ENCODE peak calls at places on chromosomes 7 and 10, in six cellular contexts. One of them, this sample, is unnamed. For H3K27me3, the result is how much of the 10 kb centered on the place peaks cover.

GRCh38 chr7:50140688-50141087 is 47.6 kb upstream of the ZPBP start:
- DNase-seq in pancreas: peak
- DNase-seq in heart right ventricle: no peak
- DNase-seq in Peyer's patch: no peak
- DNase-seq in IMR-90: no peak
- DNase-seq in AG04450: no peak
- DNase-seq in this sample: no peak

GRCh38 chr10:122861724-122862161 is 16.1 kb upstream of the CUZD1 start:
- DNase-seq in heart right ventricle: no peak
- DNase-seq in Peyer's patch: no peak
- DNase-seq in AG04450: no peak
- DNase-seq in pancreas: no peak
- DNase-seq in IMR-90: peak
- DNase-seq in this sample: no peak

GRCh38 chr10:12181065-12181775 is 14.5 kb downstream of the NUDT5 start:
- DNase-seq in heart right ventricle: no peak
- DNase-seq in AG04450: no peak
- DNase-seq in pancreas: no peak
- DNase-seq in IMR-90: no peak
- DNase-seq in Peyer's patch: peak
- DNase-seq in this sample: peak

GRCh38 chr7:44261239-44261638 is 60.5 kb downstream of the YKT6 start:
- DNase-seq in pancreas: no peak
- DNase-seq in AG04450: no peak
- DNase-seq in heart right ventricle: no peak
- DNase-seq in Peyer's patch: no peak
- DNase-seq in IMR-90: no peak
- DNase-seq in this sample: no peak

GRCh38 chr10:126203746-126204145 is 184.5 kb downstream of the ADAM12 start:
- DNase-seq in Peyer's patch: no peak
- DNase-seq in AG04450: no peak
- DNase-seq in heart right ventricle: no peak
- DNase-seq in IMR-90: no peak
- DNase-seq in pancreas: no peak
- DNase-seq in this sample: no peak

GRCh38 chr7:103821105-103821504 is 168.4 kb downstream of the RELN start:
- DNase-seq in AG04450: no peak
- DNase-seq in heart right ventricle: no peak
- DNase-seq in IMR-90: no peak
- DNase-seq in pancreas: no peak
- DNase-seq in Peyer's patch: no peak
- DNase-seq in this sample: no peak

GRCh38 chr7:34879871-34880270 is 157.4 kb downstream of the DPY19L1 start:
- DNase-seq in Peyer's patch: no peak
- DNase-seq in heart right ventricle: no peak
- DNase-seq in IMR-90: no peak
- DNase-seq in pancreas: no peak
- DNase-seq in AG04450: no peak
- DNase-seq in this sample: no peak

GRCh38 chr10:13668126-13668525 is 81.4 kb downstream of the PRPF18 start:
- DNase-seq in IMR-90: no peak
- DNase-seq in pancreas: no peak
- DNase-seq in heart right ventricle: no peak
- DNase-seq in AG04450: no peak
- DNase-seq in Peyer's patch: no peak
- DNase-seq in this sample: no peak

GRCh38 chr7:20220824-20221547 is 3.8 kb upstream of the MACC1 start:
- DNase-seq in IMR-90: peak
- DNase-seq in heart right ventricle: no peak
- DNase-seq in Peyer's patch: no peak
- DNase-seq in pancreas: no peak
- DNase-seq in AG04450: peak
- DNase-seq in this sample: no peak

GRCh38 chr10:120945801-120946302 is 94.7 kb downstream of the WDR11 start:
- DNase-seq in IMR-90: no peak
- DNase-seq in heart right ventricle: no peak
- DNase-seq in pancreas: peak
- DNase-seq in AG04450: no peak
- DNase-seq in Peyer's patch: no peak
- DNase-seq in this sample: no peak

GRCh38 chr10:18737841-18738240 is 78.6 kb downstream of the ARL5B start:
- DNase-seq in IMR-90: peak
- DNase-seq in heart right ventricle: no peak
- DNase-seq in pancreas: no peak
- DNase-seq in AG04450: peak
- DNase-seq in Peyer's patch: no peak
- DNase-seq in this sample: no peak

GRCh38 chr10:122461729-122462532 is 578 bp downstream of the HTRA1 start:
- DNase-seq in AG04450: no peak
- DNase-seq in IMR-90: no peak
- DNase-seq in Peyer's patch: no peak
- DNase-seq in heart right ventricle: peak
- DNase-seq in pancreas: peak
- DNase-seq in this sample: no peak

GRCh38 chr10:84267503-84268126 is 22.8 kb downstream of the RGR start:
- DNase-seq in AG04450: no peak
- DNase-seq in IMR-90: peak
- DNase-seq in heart right ventricle: no peak
- DNase-seq in pancreas: no peak
- DNase-seq in Peyer's patch: no peak
- DNase-seq in this sample: peak

DNA sequence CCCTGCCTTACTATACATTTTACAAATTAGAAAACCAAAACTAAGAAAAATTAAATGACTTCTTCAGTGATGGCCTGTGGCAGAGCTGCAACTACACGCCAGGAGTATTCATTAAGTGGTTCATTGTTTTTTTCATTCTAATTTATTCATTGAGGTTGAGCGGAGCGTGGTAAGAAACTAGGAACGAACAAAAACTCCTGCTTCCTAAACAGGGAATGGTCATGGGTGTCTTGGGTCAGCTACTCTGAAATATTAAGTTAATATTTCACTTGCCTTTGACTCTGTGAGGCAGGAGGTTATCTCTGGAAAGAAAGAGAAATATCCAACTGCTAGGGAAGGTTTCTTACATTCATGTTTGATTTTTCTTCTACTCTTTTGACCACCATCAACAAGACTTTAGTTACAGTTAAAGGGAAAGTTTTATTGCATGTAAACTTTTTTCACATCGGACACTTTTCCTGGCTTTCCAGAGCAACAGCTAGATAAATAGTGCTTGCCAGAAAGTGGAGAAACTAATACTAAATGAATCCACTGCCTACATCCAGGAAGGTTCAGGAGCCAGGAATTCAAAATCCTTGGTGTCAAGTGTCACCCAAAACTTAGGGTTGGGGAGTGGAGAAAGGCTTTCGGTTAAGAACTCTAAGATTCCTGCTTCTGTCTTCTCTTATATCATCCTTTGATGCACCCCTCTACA is 892 bp upstream of the GNG11 start:
- DNase-seq in heart right ventricle: no peak
- DNase-seq in Peyer's patch: no peak
- DNase-seq in pancreas: no peak
- DNase-seq in AG04450: no peak
- DNase-seq in IMR-90: no peak
- DNase-seq in this sample: no peak
- H3K4me3 ChIP-seq in heart right ventricle: no peak
- H3K4me3 ChIP-seq in Peyer's patch: no peak
- H3K4me3 ChIP-seq in pancreas: peak
- H3K4me3 ChIP-seq in AG04450: no peak
- H3K4me3 ChIP-seq in IMR-90: peak
- H3K4me3 ChIP-seq in this sample: no peak

GRCh38 chr7:21299766-21300165 is 128.1 kb upstream of the SP4 start:
- DNase-seq in pancreas: no peak
- DNase-seq in heart right ventricle: no peak
- DNase-seq in Peyer's patch: no peak
- DNase-seq in AG04450: no peak
- DNase-seq in IMR-90: no peak
- DNase-seq in this sample: no peak

GRCh38 chr7:21304836-21305235 is 123.0 kb upstream of the SP4 start:
- DNase-seq in heart right ventricle: no peak
- DNase-seq in IMR-90: no peak
- DNase-seq in pancreas: no peak
- DNase-seq in AG04450: no peak
- DNase-seq in Peyer's patch: no peak
- DNase-seq in this sample: no peak

GRCh38 chr7:21305455-21306235 is 122.2 kb upstream of the SP4 start:
- DNase-seq in AG04450: no peak
- DNase-seq in Peyer's patch: no peak
- DNase-seq in heart right ventricle: no peak
- DNase-seq in IMR-90: no peak
- DNase-seq in pancreas: no peak
- DNase-seq in this sample: no peak

DNA sequence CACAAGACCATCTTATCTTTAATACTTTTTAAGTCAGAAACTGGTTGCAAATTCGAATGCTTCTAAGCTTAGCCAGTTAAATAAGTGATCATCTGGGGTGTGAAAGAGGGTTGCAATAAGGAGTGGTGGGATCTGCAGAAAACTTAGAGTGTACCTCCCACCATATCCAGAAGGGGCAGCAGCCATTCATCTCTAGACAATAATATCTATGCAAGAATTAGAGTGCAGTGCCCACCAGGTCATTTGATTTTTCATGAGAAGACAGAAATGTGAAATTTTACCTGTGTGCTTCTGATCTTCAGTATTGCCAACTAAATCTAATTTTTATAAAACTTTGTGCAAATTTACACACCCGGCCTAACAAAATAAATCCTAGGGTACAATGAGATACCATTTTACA is 127.2 kb upstream of the SP4 start:
- DNase-seq in IMR-90: no peak
- DNase-seq in AG04450: no peak
- DNase-seq in pancreas: no peak
- DNase-seq in Peyer's patch: no peak
- DNase-seq in heart right ventricle: no peak
- DNase-seq in this sample: no peak
- TF ChIP-seq CTCF in IMR-90: no peak
- TF ChIP-seq CTCF in AG04450: peak
- TF ChIP-seq CTCF in pancreas: no peak
- TF ChIP-seq CTCF in Peyer's patch: peak
- TF ChIP-seq CTCF in heart right ventricle: no peak
- TF ChIP-seq CTCF in this sample: peak

GRCh38 chr10:2589226-2589625 is 478.1 kb upstream of the PFKP start:
- DNase-seq in AG04450: no peak
- DNase-seq in IMR-90: no peak
- DNase-seq in pancreas: no peak
- DNase-seq in Peyer's patch: no peak
- DNase-seq in heart right ventricle: no peak
- DNase-seq in this sample: no peak

DNA sequence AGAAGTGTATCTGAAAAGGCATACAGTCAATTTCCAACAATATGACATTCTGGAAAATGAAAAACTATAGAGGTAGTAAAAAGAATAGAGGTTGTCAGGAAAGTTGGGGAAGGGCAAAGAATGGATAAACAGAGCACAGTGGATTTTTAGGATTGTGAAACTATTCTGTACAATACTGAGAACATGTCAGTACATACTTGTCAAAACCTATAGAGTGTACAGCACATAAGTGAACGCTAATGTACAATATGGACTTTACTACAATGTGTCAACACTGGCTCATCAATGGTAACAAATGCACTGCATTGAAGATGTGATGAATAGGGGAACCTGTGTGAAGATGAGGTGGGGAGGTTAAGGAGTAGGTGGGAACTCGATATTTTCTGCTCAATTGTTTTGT is 483.0 kb upstream of the PFKP start:
- DNase-seq in Peyer's patch: no peak
- DNase-seq in heart right ventricle: no peak
- DNase-seq in pancreas: no peak
- DNase-seq in IMR-90: no peak
- DNase-seq in AG04450: no peak
- DNase-seq in this sample: no peak
- H3K27me3 ChIP-seq in Peyer's patch: under half
- H3K27me3 ChIP-seq in heart right ventricle: under half
- H3K27me3 ChIP-seq in pancreas: under half
- H3K27me3 ChIP-seq in IMR-90: under half
- H3K27me3 ChIP-seq in AG04450: under half
- H3K27me3 ChIP-seq in this sample: under half

GRCh38 chr7:12601302-12601869 is 30.9 kb downstream of the SCIN start:
- DNase-seq in heart right ventricle: no peak
- DNase-seq in pancreas: no peak
- DNase-seq in Peyer's patch: no peak
- DNase-seq in AG04450: no peak
- DNase-seq in IMR-90: no peak
- DNase-seq in this sample: no peak
- H3K4me3 ChIP-seq in heart right ventricle: no peak
- H3K4me3 ChIP-seq in pancreas: no peak
- H3K4me3 ChIP-seq in Peyer's patch: no peak
- H3K4me3 ChIP-seq in AG04450: no peak
- H3K4me3 ChIP-seq in IMR-90: no peak
- H3K4me3 ChIP-seq in this sample: no peak

GRCh38 chr7:41239596-41239995 is 463.3 kb downstream of the INHBA start:
- DNase-seq in heart right ventricle: no peak
- DNase-seq in Peyer's patch: no peak
- DNase-seq in AG04450: no peak
- DNase-seq in IMR-90: no peak
- DNase-seq in pancreas: no peak
- DNase-seq in this sample: no peak

GRCh38 chr7:41237956-41238355 is 464.9 kb downstream of the INHBA start:
- DNase-seq in pancreas: no peak
- DNase-seq in heart right ventricle: no peak
- DNase-seq in IMR-90: no peak
- DNase-seq in Peyer's patch: no peak
- DNase-seq in AG04450: no peak
- DNase-seq in this sample: no peak

GRCh38 chr7:41238851-41239331 is 464.0 kb downstream of the INHBA start:
- DNase-seq in heart right ventricle: no peak
- DNase-seq in Peyer's patch: no peak
- DNase-seq in AG04450: no peak
- DNase-seq in IMR-90: peak
- DNase-seq in pancreas: no peak
- DNase-seq in this sample: no peak

GRCh38 chr7:41244246-41244645 is 458.6 kb downstream of the INHBA start:
- DNase-seq in heart right ventricle: no peak
- DNase-seq in AG04450: no peak
- DNase-seq in pancreas: no peak
- DNase-seq in Peyer's patch: no peak
- DNase-seq in IMR-90: peak
- DNase-seq in this sample: no peak

GRCh38 chr7:41241641-41242040 is 461.2 kb downstream of the INHBA start:
- DNase-seq in Peyer's patch: no peak
- DNase-seq in pancreas: no peak
- DNase-seq in IMR-90: no peak
- DNase-seq in AG04450: no peak
- DNase-seq in heart right ventricle: no peak
- DNase-seq in this sample: no peak
- TF ChIP-seq CTCF in Peyer's patch: no peak
- TF ChIP-seq CTCF in pancreas: no peak
- TF ChIP-seq CTCF in IMR-90: no peak
- TF ChIP-seq CTCF in AG04450: no peak
- TF ChIP-seq CTCF in heart right ventricle: no peak
- TF ChIP-seq CTCF in this sample: no peak

GRCh38 chr10:86390337-86391120 is 23.9 kb upstream of the GRID1 start:
- DNase-seq in AG04450: no peak
- DNase-seq in pancreas: no peak
- DNase-seq in Peyer's patch: no peak
- DNase-seq in IMR-90: no peak
- DNase-seq in heart right ventricle: no peak
- DNase-seq in this sample: no peak
- H3K27me3 ChIP-seq in AG04450: under half
- H3K27me3 ChIP-seq in pancreas: under half
- H3K27me3 ChIP-seq in Peyer's patch: under half
- H3K27me3 ChIP-seq in IMR-90: half or more
- H3K27me3 ChIP-seq in heart right ventricle: under half
- H3K27me3 ChIP-seq in this sample: under half

GRCh38 chr10:42866115-42866995 is 83.8 kb downstream of the BMS1 start:
- DNase-seq in pancreas: peak
- DNase-seq in AG04450: peak
- DNase-seq in Peyer's patch: peak
- DNase-seq in heart right ventricle: peak
- DNase-seq in IMR-90: peak
- DNase-seq in this sample: peak
- H3K4me3 ChIP-seq in pancreas: no peak
- H3K4me3 ChIP-seq in AG04450: peak
- H3K4me3 ChIP-seq in Peyer's patch: no peak
- H3K4me3 ChIP-seq in heart right ventricle: no peak
- H3K4me3 ChIP-seq in IMR-90: peak
- H3K4me3 ChIP-seq in this sample: peak